ENCODE peak calls at places on chromosomes 7 and 10, in six cellular contexts. B is ovary, K is SK-N-SH, Q is HepG2, T is upper lobe of left lung, Z is sigmoid colon. U is an unnamed sample. For H3K9me3, the result is how much of the 10 kb centered on the place peaks cover.

GRCh38 chr10:131585761-131586160 is 274.2 kb upstream of the TCERG1L start:
- DNase-seq in T (no peak), B (no peak), Z (no peak), Q (no peak), K (no peak), U (no peak)

GRCh38 chr10:30182191-30183075 is 123.0 kb upstream of the JCAD start:
- DNase-seq in T (no peak), B (no peak), Z (no peak), K (peak), Q (peak), U (peak)

GRCh38 chr10:115093776-115094361 is 704 bp downstream of the ATRNL1 start:
- DNase-seq in K (peak), Q (no peak), B (peak), T (no peak), Z (no peak), U (no peak)

GRCh38 chr10:18610517-18610916 is 40.9 kb downstream of the NSUN6 start:
- DNase-seq in K (peak), Q (peak), B (no peak), T (no peak), Z (no peak), U (no peak)

GRCh38 chr10:23319835-23320234 is 24.8 kb downstream of the C10orf67 start:
- DNase-seq in K (no peak), T (no peak), Z (no peak), B (no peak), Q (no peak), U (no peak)

GRCh38 chr10:6204341-6205191 is 1.8 kb downstream of the PFKFB3 start:
- DNase-seq in T (peak), B (peak), Q (no peak), K (peak), Z (peak), U (no peak)

GRCh38 chr7:668139-668871 is 58.2 kb upstream of the DNAAF5 start:
- DNase-seq in Z (peak), K (no peak), Q (no peak), T (no peak), B (peak), U (no peak)

GRCh38 chr7:150855046-150855445 is 2.7 kb downstream of the AOC1 start:
- DNase-seq in Q (no peak), Z (peak), B (no peak), K (no peak), T (no peak), U (no peak)

GRCh38 chr10:113151178-113151577 is 201.1 kb downstream of the TCF7L2 start:
- DNase-seq in K (no peak), Q (no peak), T (no peak), Z (no peak), B (no peak), U (no peak)

GRCh38 chr7:45923290-45923689 is 2.2 kb upstream of the IGFBP3 start:
- DNase-seq in Q (peak), K (peak), B (peak), T (peak), Z (peak), U (no peak)

GRCh38 chr10:98391578-98391991 is 23.4 kb downstream of the PYROXD2 start:
- DNase-seq in B (peak), T (no peak), Z (peak), Q (no peak), K (no peak), U (no peak)

GRCh38 chr10:5434017-5434753 is 21.8 kb downstream of the NET1 start:
- DNase-seq in T (no peak), Z (no peak), Q (peak), B (no peak), K (peak), U (no peak)

GRCh38 chr10:29657719-29658274 is 23.0 kb upstream of the SVIL start:
- DNase-seq in Z (no peak), K (no peak), T (no peak), B (no peak), Q (no peak), U (no peak)

GRCh38 chr7:67359900-67360299 is 363.3 kb downstream of the TYW1 start:
- DNase-seq in T (no peak), Z (no peak), Q (no peak), B (no peak), K (no peak), U (no peak)

GRCh38 chr7:100614308-100614861 is 2.0 kb downstream of the MOSPD3 start:
- DNase-seq in K (no peak), Z (no peak), B (no peak), T (no peak), Q (no peak), U (no peak)

GRCh38 chr10:6878067-6878412 is 298.0 kb upstream of the PRKCQ start:
- DNase-seq in B (no peak), T (no peak), K (no peak), Q (no peak), Z (no peak), U (no peak)

GRCh38 chr7:29177963-29178612 is 16.5 kb upstream of the CHN2 start:
- DNase-seq in K (no peak), B (no peak), T (peak), Z (peak), Q (no peak), U (peak)

DNA sequence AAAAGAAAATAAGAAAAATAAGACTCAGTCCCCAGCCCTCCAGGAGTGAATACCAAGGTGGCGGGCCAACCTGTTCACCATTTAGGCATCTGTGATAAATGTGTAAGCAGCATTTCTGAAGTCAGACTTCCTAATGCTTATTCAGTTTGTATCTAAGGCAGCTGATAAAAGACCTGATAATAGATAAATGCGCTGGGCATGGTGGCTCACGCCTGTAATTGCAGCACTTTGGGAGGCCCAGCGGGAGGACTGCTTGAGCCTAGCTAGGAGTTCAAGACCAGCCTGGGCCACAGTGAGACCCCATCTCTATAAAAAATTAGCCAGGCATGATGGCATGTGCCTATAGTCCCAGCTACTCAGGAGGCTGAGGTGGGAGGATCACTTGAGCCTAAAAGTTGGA is 103.6 kb downstream of the SPDYE5 start:
- DNase-seq in K (no peak), Q (no peak), T (no peak), B (no peak), Z (no peak), U (no peak)
- H3K27ac ChIP-seq in K (no peak), Q (no peak), T (no peak), B (no peak), Z (no peak), U (no peak)

GRCh38 chr7:156875766-156876165 is 17.2 kb downstream of the LMBR1 start:
- DNase-seq in Z (no peak), K (no peak), T (no peak), B (no peak), Q (no peak), U (no peak)
- H3K9me3 ChIP-seq in Z (under half), K (under half), T (under half), B (under half), Q (under half), U (under half)

GRCh38 chr7:152588350-152588749 is 87.6 kb downstream of the XRCC2 start:
- DNase-seq in Z (no peak), B (no peak), K (no peak), T (peak), Q (peak), U (no peak)
- TF ChIP-seq EP300 in Z (no peak), B (no peak), K (no peak), T (no peak), Q (no peak), U (peak)

DNA sequence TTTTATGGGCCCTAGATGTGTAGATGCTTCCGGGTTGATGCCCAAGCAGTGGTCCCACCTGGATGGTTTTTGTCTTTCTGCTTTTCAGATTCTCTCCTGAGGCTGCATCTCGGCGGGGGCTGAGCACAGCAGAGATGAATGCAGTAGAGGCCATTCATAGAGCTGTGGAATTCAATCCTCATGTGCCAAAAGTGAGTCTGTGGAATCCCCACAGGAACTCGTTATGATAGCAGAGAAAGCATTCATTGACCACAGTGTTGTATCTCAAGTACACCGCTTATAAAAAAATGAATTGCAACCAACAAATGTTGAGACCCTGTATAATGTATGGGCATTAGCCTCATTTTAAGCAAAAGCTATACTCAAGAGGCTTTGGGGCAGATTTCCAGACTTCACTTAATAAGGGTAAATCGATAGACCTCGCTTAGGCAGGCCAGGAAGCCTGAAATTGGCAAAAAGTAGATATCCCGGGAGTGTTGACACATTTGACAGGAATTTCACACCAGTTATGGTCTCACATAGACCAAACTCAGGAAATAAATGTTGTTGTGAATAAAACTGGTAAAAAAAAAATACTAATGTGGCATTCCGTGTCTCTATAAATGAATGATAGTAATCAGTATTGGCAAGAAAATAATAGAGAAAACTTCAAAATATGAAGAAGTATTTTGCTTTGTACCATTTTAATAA is 132.0 kb downstream of the WNT2 start:
- DNase-seq in K (no peak), T (no peak), B (no peak), Z (no peak), Q (no peak), U (no peak)
- H3K27ac ChIP-seq in K (no peak), T (no peak), B (no peak), Z (no peak), Q (no peak), U (no peak)